ENCODE peak calls at places on chromosomes 6 and 20, in four cellular contexts. U, T, E and W are unnamed samples.

GRCh38 chr6:138007014-138007472 is 100.2 kb downstream of the PERP start:
- DNase-seq in E (no peak), T (no peak), U (no peak), W (peak; percentile 35)

GRCh38 chr20:51894201-51894600 is 91.9 kb upstream of the SALL4 start:
- DNase-seq in T (no peak), E (no peak), U (no peak), W (no peak)

GRCh38 chr6:93238632-93239031 is 180.7 kb downstream of the EPHA7 start:
- DNase-seq in U (no peak), E (no peak), T (no peak), W (no peak)

GRCh38 chr20:45229264-45230056 is 8.3 kb downstream of the SEMG2 start:
- DNase-seq in E (no peak), U (peak; percentile 24), T (no peak), W (no peak)

GRCh38 chr6:130598021-130598989 is 228.9 kb upstream of the SMLR1 start:
- DNase-seq in U (no peak), E (no peak), T (no peak), W (no peak)

GRCh38 chr6:52390361-52390727 is 28.4 kb downstream of the PAQR8 start:
- DNase-seq in T (no peak), U (no peak), E (no peak), W (no peak)

GRCh38 chr20:19265646-19266374 is 53.4 kb downstream of the SLC24A3 start:
- DNase-seq in E (no peak), U (no peak), T (no peak), W (no peak)

GRCh38 chr6:164477126-164477525 is 832.3 kb downstream of the C6orf118 start:
- DNase-seq in T (no peak), U (no peak), E (no peak), W (no peak)

GRCh38 chr6:166626177-166627038 is 643 bp downstream of the RPS6KA2 start:
- DNase-seq in U (peak; percentile 44), E (peak; percentile 87), T (no peak), W (peak; percentile 48)

GRCh38 chr6:15457903-15458530 is 204.8 kb downstream of the DTNBP1 start:
- DNase-seq in T (no peak), U (no peak), E (no peak), W (no peak)

GRCh38 chr6:1208876-1209275 is 103.0 kb upstream of the FOXQ1 start:
- DNase-seq in E (no peak), T (no peak), U (no peak), W (no peak)

GRCh38 chr20:9400371-9401025 is 113.9 kb upstream of the LAMP5 start:
- DNase-seq in E (no peak), T (no peak), U (no peak), W (no peak)

GRCh38 chr6:715709-716450 is 22.9 kb upstream of the EXOC2 start:
- DNase-seq in T (no peak), E (no peak), U (no peak), W (no peak)

GRCh38 chr6:83974409-83975050 is 59.0 kb upstream of the MRAP2 start:
- DNase-seq in E (no peak), U (no peak), T (no peak), W (no peak)

DNA sequence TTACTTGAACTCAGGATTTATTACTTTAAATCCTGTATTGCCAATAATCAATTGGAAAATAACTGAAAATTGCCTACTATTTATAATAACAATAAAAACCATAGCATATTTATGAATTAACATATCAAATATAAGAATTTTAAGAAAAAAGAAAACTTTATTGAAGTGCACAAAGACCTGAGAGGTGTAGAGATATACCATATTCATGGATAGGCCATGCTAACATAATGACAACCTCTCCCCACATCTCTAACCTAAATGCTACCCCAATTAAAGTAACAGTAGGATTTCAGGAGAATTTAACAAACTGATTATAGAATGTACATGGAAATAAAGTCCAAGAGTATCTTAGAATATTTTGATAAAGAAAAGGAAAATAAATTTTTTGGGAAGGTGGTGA is 5.1 kb upstream of the HLA-DMB start:
- DNase-seq in T (no peak), E (no peak), U (no peak), W (no peak)
- H3K4me1 ChIP-seq in T (no peaks in the 10 kb centered on the region), E (no peaks in the 10 kb centered on the region), U (no peaks in the 10 kb centered on the region), W (no peaks in the 10 kb centered on the region)

GRCh38 chr20:48904566-48905321 is 16.8 kb upstream of the ARFGEF2 start:
- DNase-seq in T (peak; percentile 29), U (no peak), E (no peak), W (peak; percentile 26)
- H3K4me3 ChIP-seq in T (no peak overlapping the region), U (no peak overlapping the region), E (no peak overlapping the region), W (no peak overlapping the region)

GRCh38 chr6:131846905-131847304 is 39.1 kb downstream of the ENPP1 start:
- DNase-seq in T (no peak), U (no peak), E (no peak), W (no peak)

GRCh38 chr6:131840936-131841583 is 33.2 kb downstream of the ENPP1 start:
- DNase-seq in T (no peak), E (no peak), U (no peak), W (no peak)

GRCh38 chr6:131844243-131844841 is 36.5 kb downstream of the ENPP1 start:
- DNase-seq in T (no peak), U (no peak), E (no peak), W (no peak)

GRCh38 chr6:131846023-131846663 is 38.3 kb downstream of the ENPP1 start:
- DNase-seq in T (no peak), U (no peak), E (no peak), W (no peak)

GRCh38 chr6:131843768-131844167 is 35.9 kb downstream of the ENPP1 start:
- DNase-seq in T (no peak), E (no peak), U (no peak), W (no peak)
- H3K4me1 ChIP-seq in T (no peaks in the 10 kb centered on the region), E (peaks cover 11% of the 10 kb centered on the region), U (peaks cover 5% of the 10 kb centered on the region), W (peaks cover 51% of the 10 kb centered on the region)

GRCh38 chr6:37566209-37566859 is 66.6 kb upstream of the CCDC167 start:
- DNase-seq in E (peak; percentile 78), T (no peak), U (no peak), W (peak; percentile 61)
- H3K4me3 ChIP-seq in E (no peak overlapping the region), T (peak overlapping the region; percentile 54), U (no peak overlapping the region), W (no peak overlapping the region)

GRCh38 chr6:71727632-71728294 is 158.6 kb upstream of the RIMS1 start:
- DNase-seq in E (no peak), T (no peak), U (no peak), W (no peak)
- H3K4me1 ChIP-seq in E (no peaks in the 10 kb centered on the region), T (no peaks in the 10 kb centered on the region), U (no peaks in the 10 kb centered on the region), W (no peaks in the 10 kb centered on the region)

DNA sequence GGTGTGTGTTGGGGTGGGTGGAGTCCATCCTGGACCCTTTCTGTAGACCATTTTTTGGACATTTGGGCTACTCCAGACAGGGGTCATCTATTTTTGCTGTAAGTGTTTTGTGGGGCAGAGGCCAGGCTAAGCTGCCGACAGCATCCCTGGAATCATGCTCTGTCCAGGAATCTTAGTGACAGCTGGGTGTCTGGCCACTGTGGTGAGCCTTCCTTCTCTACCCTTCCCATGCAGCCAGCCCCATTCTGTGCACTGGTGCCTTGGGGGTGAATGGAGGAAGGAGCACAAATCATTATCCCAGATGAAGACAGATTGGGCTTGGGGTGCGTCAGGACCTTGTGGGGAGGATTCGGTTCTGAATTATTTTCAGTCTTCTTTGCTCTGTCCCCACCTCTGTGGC is 20.2 kb downstream of the TOX2 start:
- DNase-seq in U (no peak), E (no peak), T (no peak), W (no peak)
- H3K4me3 ChIP-seq in U (no peak overlapping the region), E (no peak overlapping the region), T (no peak overlapping the region), W (no peak overlapping the region)

GRCh38 chr6:168558686-168559085 is 117.7 kb downstream of the SMOC2 start:
- DNase-seq in T (no peak), E (no peak), U (no peak), W (no peak)

GRCh38 chr6:168557512-168557911 is 116.5 kb downstream of the SMOC2 start:
- DNase-seq in U (no peak), T (no peak), E (no peak), W (no peak)

GRCh38 chr6:168555618-168556273 is 114.8 kb downstream of the SMOC2 start:
- DNase-seq in T (no peak), U (no peak), E (no peak), W (no peak)

GRCh38 chr6:168554472-168554871 is 113.5 kb downstream of the SMOC2 start:
- DNase-seq in T (no peak), U (no peak), E (no peak), W (no peak)

DNA sequence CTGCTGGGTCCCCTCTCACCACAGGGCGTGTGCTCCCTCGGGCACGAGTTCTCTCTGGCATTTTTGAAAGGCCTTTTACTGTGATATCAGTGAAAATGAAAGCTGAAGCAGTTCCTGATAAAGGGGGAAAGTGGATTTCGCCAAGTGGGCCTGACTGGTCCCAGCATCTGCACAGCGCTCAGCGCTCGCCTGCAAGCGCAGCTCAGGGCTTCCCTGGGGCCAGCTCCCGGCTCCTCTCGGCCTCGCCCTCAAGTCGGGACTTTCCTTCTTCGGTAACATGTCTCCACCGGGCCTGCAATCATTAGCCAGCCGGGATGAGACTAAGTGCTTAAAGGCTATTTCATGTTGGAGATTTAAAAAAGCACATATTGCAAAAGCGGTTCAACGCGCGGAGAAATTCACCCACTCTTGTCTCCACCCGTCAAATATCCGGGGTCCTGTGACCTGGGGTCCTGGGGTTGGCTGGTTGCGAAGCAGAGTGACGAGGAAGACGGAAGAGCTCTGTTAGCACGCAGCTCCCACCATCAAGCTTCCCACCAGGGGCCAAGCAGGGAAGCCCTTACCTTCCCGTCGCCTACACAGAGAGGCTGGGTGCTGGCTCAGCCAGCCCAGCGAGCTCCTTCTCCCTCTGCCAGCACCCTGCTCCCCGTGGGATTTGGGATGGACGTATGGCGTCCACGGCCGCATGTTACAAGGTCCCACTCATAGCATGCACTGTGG is 114.1 kb downstream of the SMOC2 start:
- DNase-seq in T (no peak), U (no peak), E (no peak), W (no peak)
- H3K4me1 ChIP-seq in T (no peaks in the 10 kb centered on the region), U (no peaks in the 10 kb centered on the region), E (no peaks in the 10 kb centered on the region), W (no peaks in the 10 kb centered on the region)

DNA sequence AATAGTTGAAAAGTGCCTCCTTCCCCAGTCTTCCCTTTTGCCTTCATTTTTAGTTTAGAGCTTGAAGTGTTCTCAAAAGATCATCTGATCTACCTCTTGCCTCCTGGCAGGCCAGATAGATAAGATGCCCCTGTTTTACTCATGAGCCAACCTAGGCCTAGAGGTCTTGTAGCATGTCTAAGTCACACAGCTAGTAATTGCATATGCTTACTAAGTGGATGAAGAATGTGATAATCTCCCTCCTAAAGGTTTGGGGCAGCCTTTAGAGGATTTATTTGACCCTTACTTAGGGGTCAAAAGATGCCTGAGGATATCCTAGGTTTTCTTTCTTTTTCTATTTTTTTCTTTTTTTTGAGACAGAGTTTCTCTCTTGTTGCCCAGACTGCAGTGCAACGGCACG is 2.1 kb downstream of the C6orf141 start:
- DNase-seq in T (no peak), E (no peak), U (no peak), W (no peak)
- H3K4me3 ChIP-seq in T (no peak overlapping the region), E (no peak overlapping the region), U (peak overlapping the region; percentile 30), W (no peak overlapping the region)